ENCODE peak calls at places on chromosomes 12 and 14, in four cellular contexts. C is HL-60, Q is K562, D is GM12878. S is an unnamed sample.

GRCh38 chr12:17139926-17140325 is 534.0 kb upstream of the LMO3 start:
- DNase-seq in C (no peak), D (no peak), Q (no peak), S (no peak)

GRCh38 chr14:57382283-57382682 is 8.1 kb upstream of the NAA30 start:
- DNase-seq in Q (no peak), D (no peak), C (no peak), S (no peak)

GRCh38 chr14:105013150-105013787 is 7.6 kb downstream of the CDCA4 start:
- DNase-seq in Q (no peak), C (no peak), D (no peak), S (no peak)

GRCh38 chr12:95614384-95614982 is 63.2 kb upstream of the USP44 start:
- DNase-seq in D (no peak), Q (no peak), C (no peak), S (no peak)

GRCh38 chr12:28340261-28340660 is 150.0 kb downstream of the CCDC91 start:
- DNase-seq in Q (no peak), C (no peak), D (no peak), S (no peak)

GRCh38 chr12:32265920-32266319 is 133.4 kb upstream of the FGD4 start:
- DNase-seq in D (no peak), C (peak; percentile 37), Q (no peak), S (no peak)

GRCh38 chr12:112979281-112979680 is 962 bp downstream of the OAS2 start:
- DNase-seq in C (no peak), Q (no peak), D (peak; percentile 38), S (no peak)

GRCh38 chr12:153080-153746 is 60.7 kb downstream of the SLC6A12 start:
- DNase-seq in D (no peak), C (peak; percentile 59), Q (peak; percentile 81), S (peak; percentile 84)

GRCh38 chr12:70719084-70719483 is 81.9 kb upstream of the PTPRB start:
- DNase-seq in C (no peak), D (no peak), Q (no peak), S (no peak)

GRCh38 chr14:36996133-36996856 is 176.1 kb downstream of the SLC25A21 start:
- DNase-seq in C (no peak), D (no peak), Q (no peak), S (no peak)

GRCh38 chr12:46404225-46404631 is 31.7 kb upstream of the SLC38A2 start:
- DNase-seq in Q (no peak), D (no peak), C (no peak), S (no peak)

GRCh38 chr14:97760050-97760449 is 962.9 kb downstream of the VRK1 start:
- DNase-seq in D (no peak), C (no peak), Q (no peak), S (no peak)

GRCh38 chr12:91685917-91686316 is 459.7 kb downstream of the BTG1 start:
- DNase-seq in D (no peak), Q (no peak), C (no peak), S (no peak)

GRCh38 chr14:97757491-97757890 is 960.3 kb downstream of the VRK1 start:
- DNase-seq in D (no peak), Q (no peak), C (no peak), S (no peak)

GRCh38 chr14:99080306-99080705 is 191.7 kb downstream of the BCL11B start:
- DNase-seq in D (no peak), C (no peak), Q (no peak), S (no peak)

GRCh38 chr12:19451196-19451595 is 11.9 kb downstream of the AEBP2 start:
- DNase-seq in D (no peak), Q (no peak), C (no peak), S (no peak)

GRCh38 chr12:69540606-69541386 is 44.5 kb upstream of the CCT2 start:
- DNase-seq in D (no peak), C (no peak), Q (no peak), S (no peak)

GRCh38 chr12:29691146-29691854 is 92.4 kb downstream of the TMTC1 start:
- DNase-seq in Q (no peak), D (peak; percentile 52), C (peak; percentile 78), S (no peak)

GRCh38 chr12:42296503-42297109 is 29.3 kb downstream of the ZCRB1 start:
- DNase-seq in C (no peak), D (no peak), Q (peak; percentile 28), S (no peak)

GRCh38 chr12:14905269-14906004 is 19.8 kb upstream of the MGP start:
- DNase-seq in Q (no peak), C (no peak), D (no peak), S (no peak)

GRCh38 chr12:57069522-57069921 is 9.1 kb downstream of the NEMP1 start:
- DNase-seq in D (no peak), Q (peak; percentile 43), C (peak; percentile 95), S (no peak)

GRCh38 chr12:47135578-47135977 is 55.8 kb upstream of the AMIGO2 start:
- DNase-seq in Q (no peak), C (no peak), D (no peak), S (no peak)

DNA sequence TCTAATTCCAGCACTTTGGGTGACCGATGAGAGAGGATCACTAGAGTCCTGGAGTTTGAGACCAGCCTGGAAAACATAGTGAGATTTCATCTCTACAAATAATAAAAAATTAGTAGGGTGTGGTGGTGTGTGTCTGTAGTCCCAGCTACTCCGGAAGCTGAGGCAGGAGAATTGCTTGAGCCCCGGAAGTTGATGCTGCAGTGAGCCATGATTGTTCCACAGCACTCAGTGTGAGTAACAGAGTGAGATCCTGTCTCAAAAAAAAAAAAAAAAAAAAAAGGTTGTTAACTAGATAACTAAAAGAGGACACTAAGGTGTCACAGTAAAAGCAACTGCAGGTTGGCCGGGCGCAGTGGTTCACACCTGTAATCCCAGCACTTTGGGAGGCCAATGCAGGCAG is 121.3 kb upstream of the MAX start:
- DNase-seq in D (no peak), Q (no peak), C (no peak), S (no peak)
- TF ChIP-seq POLR2AphosphoS5 in D (no peak), Q (no peak), C (no peak), S (no peak)

GRCh38 chr12:124734224-124734788 is 129.4 kb downstream of the SCARB1 start:
- DNase-seq in D (no peak), C (peak; percentile 95), Q (peak; percentile 40), S (no peak)
- TF ChIP-seq SPI1 in D (no peak), C (peak; percentile 54), Q (no peak), S (no peak)

GRCh38 chr14:100639280-100639679 is 52.1 kb upstream of the BEGAIN start:
- DNase-seq in D (no peak), C (no peak), Q (no peak), S (no peak)

GRCh38 chr14:100644383-100644782 is 57.2 kb upstream of the BEGAIN start:
- DNase-seq in C (no peak), Q (no peak), D (no peak), S (no peak)

GRCh38 chr14:100640481-100641273 is 53.5 kb upstream of the BEGAIN start:
- DNase-seq in C (no peak), D (peak; percentile 37), Q (no peak), S (peak; percentile 66)

GRCh38 chr14:100638211-100638855 is 51.1 kb upstream of the BEGAIN start:
- DNase-seq in D (no peak), C (no peak), Q (no peak), S (no peak)

GRCh38 chr14:100641274-100641860 is 54.1 kb upstream of the BEGAIN start:
- DNase-seq in C (no peak), D (no peak), Q (no peak), S (no peak)
- TF ChIP-seq POLR2AphosphoS5 in C (no peak), D (no peak), Q (no peak), S (no peak)

GRCh38 chr12:63029676-63030075 is 94.7 kb upstream of the PPM1H start:
- DNase-seq in C (no peak), Q (no peak), D (no peak), S (no peak)
- TF ChIP-seq SPI1 in C (no peak), Q (no peak), D (no peak), S (no peak)

GRCh38 chr12:66984962-66985361 is 284.2 kb upstream of the CAND1 start:
- DNase-seq in Q (no peak), D (no peak), C (no peak), S (no peak)
- TF ChIP-seq POLR2AphosphoS5 in Q (no peak), D (no peak), C (no peak), S (no peak)

GRCh38 chr12:51185171-51185717 is 12.3 kb upstream of the TFCP2 start:
- DNase-seq in C (no peak), D (no peak), Q (no peak), S (no peak)

GRCh38 chr12:51183349-51183748 is 10.4 kb upstream of the TFCP2 start:
- DNase-seq in Q (no peak), C (no peak), D (no peak), S (no peak)

GRCh38 chr12:51186465-51186864 is 13.5 kb upstream of the TFCP2 start:
- DNase-seq in D (no peak), Q (no peak), C (no peak), S (no peak)

GRCh38 chr12:51181558-51181957 is 8.6 kb upstream of the TFCP2 start:
- DNase-seq in D (no peak), C (no peak), Q (no peak), S (no peak)

GRCh38 chr12:51183816-51184215 is 10.9 kb upstream of the TFCP2 start:
- DNase-seq in Q (no peak), D (no peak), C (no peak), S (no peak)
- TF ChIP-seq SPI1 in Q (no peak), D (no peak), C (no peak), S (no peak)

GRCh38 chr14:100306256-100306505 is at the start of gene SLC25A29:
- DNase-seq in C (no peak), Q (no peak), D (no peak), S (no peak)

GRCh38 chr14:100308112-100308792 is 2.0 kb upstream of the SLC25A29 start:
- DNase-seq in D (no peak), C (no peak), Q (no peak), S (no peak)

GRCh38 chr14:100307215-100308111 is 1.2 kb upstream of the SLC25A29 start:
- DNase-seq in C (no peak), D (no peak), Q (no peak), S (peak; percentile 39)

GRCh38 chr14:100305446-100306255 is 593 bp downstream of the SLC25A29 start:
- DNase-seq in C (no peak), Q (peak; percentile 44), D (no peak), S (no peak)

GRCh38 chr14:100306506-100307214 is 416 bp upstream of the SLC25A29 start:
- DNase-seq in C (peak; percentile 78), Q (peak; percentile 93), D (no peak), S (peak; percentile 95)
- TF ChIP-seq POLR2AphosphoS5 in C (peak; percentile 47), Q (no peak), D (no peak), S (no peak)